ENCODE peak calls at places on chromosomes 3 and 15, in four cellular contexts. F, J, E and G are unnamed samples.

GRCh38 chr3:111315911-111316310 is 226.1 kb upstream of the CD96 start:
- DNase-seq in E (no peak), J (no peak), F (no peak), G (no peak)

GRCh38 chr3:58051196-58051595 is 43.0 kb downstream of the FLNB start:
- DNase-seq in E (no peak), J (peak; percentile 58), F (no peak), G (no peak)

GRCh38 chr3:169458323-169458722 is 205.2 kb downstream of the MECOM start:
- DNase-seq in F (no peak), E (no peak), J (no peak), G (no peak)

GRCh38 chr15:42602501-42602900 is 27.1 kb downstream of the STARD9 start:
- DNase-seq in E (peak; percentile 32), J (no peak), F (no peak), G (no peak)

GRCh38 chr3:42735021-42735420 is 32.4 kb upstream of the HHATL start:
- DNase-seq in E (no peak), J (peak; percentile 2), F (no peak), G (no peak)

GRCh38 chr3:57100046-57100695 is 39.7 kb downstream of the SPATA12 start:
- DNase-seq in F (peak; percentile 81), E (peak; percentile 57), J (peak; percentile 85), G (no peak)

GRCh38 chr3:84547971-84548970 is 410.5 kb upstream of the CADM2 start:
- DNase-seq in E (no peak), J (no peak), F (peak; percentile 48), G (peak; percentile 36)

GRCh38 chr3:107959767-107960166 is 131.1 kb downstream of the CD47 start:
- DNase-seq in E (no peak), J (no peak), F (no peak), G (no peak)

GRCh38 chr3:72683068-72683467 is 165.2 kb downstream of the SHQ1 start:
- DNase-seq in J (no peak), E (no peak), F (no peak), G (no peak)

GRCh38 chr15:43127752-43128151 is 5.6 kb upstream of the TMEM62 start:
- DNase-seq in F (no peak), E (no peak), J (no peak), G (no peak)

GRCh38 chr15:61227269-61228024 is 1.7 kb downstream of the RORA start:
- DNase-seq in E (no peak), J (peak; percentile 26), F (no peak), G (peak; percentile 25)

GRCh38 chr3:150049317-150049716 is 78.6 kb upstream of the PFN2 start:
- DNase-seq in J (no peak), E (no peak), F (no peak), G (no peak)

GRCh38 chr15:75651810-75652543 is 4.3 kb downstream of the SNX33 start:
- DNase-seq in J (no peak), F (no peak), E (no peak), G (no peak)

GRCh38 chr3:150074697-150075416 is 104.2 kb upstream of the PFN2 start:
- DNase-seq in F (no peak), E (no peak), J (no peak), G (no peak)

GRCh38 chr3:100103558-100104441 is 10.5 kb downstream of the FILIP1L start:
- DNase-seq in F (peak; percentile 80), J (no peak), E (no peak), G (peak; percentile 41)

GRCh38 chr3:50205719-50206276 is 727 bp downstream of the SLC38A3 start:
- DNase-seq in J (no peak), F (no peak), E (peak; percentile 64), G (peak; percentile 95)

GRCh38 chr3:15933439-15934144 is 135.8 kb upstream of the ANKRD28 start:
- DNase-seq in J (no peak), F (no peak), E (no peak), G (no peak)

GRCh38 chr3:128296469-128297251 is 143.4 kb downstream of the EEFSEC start:
- DNase-seq in F (no peak), J (no peak), E (no peak), G (no peak)

GRCh38 chr15:87572381-87572780 is 684.2 kb downstream of the NTRK3 start:
- DNase-seq in E (no peak), F (no peak), J (no peak), G (no peak)

DNA sequence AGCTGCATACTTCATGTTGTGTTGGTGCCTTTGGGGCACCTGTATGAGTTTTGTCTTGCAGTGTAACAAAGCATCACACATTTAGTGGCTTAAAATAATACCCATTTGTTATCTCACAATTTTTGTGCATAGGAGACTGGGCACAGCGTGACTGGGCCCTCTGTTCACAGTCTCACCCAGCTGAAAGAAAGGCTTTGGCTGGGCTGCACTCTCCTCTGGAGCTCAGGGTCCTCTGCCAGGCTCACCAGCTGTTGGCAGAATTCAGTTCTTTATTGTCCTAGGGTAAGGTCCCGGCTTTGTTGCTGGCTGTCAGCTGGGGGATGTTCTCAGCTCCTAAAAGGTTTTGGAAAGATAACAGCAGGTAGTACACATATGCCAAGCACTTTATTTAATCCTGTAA is 263.3 kb downstream of the CLSTN2 start:
- DNase-seq in E (no peak), J (no peak), F (no peak), G (no peak)
- H3K4me3 ChIP-seq in E (no peak overlapping the region), J (no peak overlapping the region), F (no peak overlapping the region), G (no peak overlapping the region)

DNA sequence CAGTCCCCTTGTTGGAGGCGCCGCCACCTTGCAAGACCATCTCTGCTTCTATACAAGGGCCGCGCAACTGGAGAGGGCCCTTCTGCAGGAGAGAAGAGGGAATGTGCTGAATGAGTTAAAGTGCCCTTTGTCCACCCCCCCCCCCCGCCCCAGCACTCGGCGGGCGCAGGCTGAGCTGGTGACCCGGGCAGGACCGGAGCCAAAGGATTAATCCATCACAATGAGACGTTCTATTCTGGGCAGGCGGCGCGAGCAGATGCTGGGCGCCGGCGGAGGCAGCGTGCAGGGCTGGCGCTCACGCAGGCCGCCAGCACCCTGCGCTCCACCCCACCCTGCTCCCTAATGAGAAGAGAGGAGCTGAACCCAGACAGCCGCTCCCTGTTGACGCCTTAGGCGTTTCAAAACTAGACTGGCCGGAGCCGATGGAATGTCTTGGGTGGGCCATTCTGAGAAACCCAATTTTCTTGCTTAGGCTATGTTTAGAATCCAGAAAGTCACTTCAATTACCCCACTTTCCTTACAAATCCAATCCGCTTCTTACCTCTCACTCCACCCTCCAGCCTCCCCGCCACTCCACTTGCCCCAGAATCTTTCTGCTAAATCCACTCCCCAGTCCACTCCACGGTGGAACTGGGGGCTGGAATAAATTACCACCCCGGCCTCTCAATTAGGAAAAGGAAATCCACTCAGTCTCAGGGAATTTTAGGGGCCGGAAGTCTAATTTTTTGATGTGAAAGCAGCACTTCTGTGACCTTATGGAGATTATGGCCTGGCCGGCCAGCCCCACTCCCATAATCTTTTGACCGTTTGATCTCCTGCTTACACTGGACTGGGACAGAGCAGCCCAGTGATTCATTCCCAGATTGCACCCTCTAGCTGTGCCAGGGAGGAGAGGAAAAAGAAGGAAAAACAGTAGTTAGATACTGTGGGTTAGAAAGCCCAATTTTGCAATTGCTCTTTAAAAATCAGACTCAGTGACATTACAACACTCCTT is 32.7 kb downstream of the GJD2 start:
- DNase-seq in E (no peak), F (no peak), J (no peak), G (peak; percentile 22)
- TF ChIP-seq CTCF in E (no peak), F (no peak), J (no peak), G (no peak)

DNA sequence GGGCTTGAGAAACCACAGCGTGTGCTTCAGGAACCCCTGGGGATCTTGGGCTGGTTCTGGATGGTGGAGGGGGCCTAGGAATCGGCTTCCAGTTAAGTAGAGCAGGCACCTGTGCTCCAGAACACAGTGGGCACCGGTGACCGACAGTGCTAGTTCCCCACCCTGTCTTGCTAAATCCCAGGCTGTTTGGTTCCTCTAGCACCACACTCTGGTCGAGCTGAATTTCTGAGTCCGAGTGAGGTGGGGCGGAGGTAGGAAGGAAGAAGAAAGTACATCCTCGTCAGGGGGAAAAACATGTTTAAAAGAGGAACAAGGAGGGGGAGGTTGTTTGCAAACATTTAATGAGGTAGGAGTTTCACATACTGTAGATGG is 29.1 kb downstream of the SLC6A6 start:
- DNase-seq in E (peak; percentile 45), F (no peak), J (no peak), G (no peak)
- H3K4me3 ChIP-seq in E (peak overlapping the region; percentile 7), F (peak overlapping the region; percentile 61), J (no peak overlapping the region), G (no peak overlapping the region)

GRCh38 chr3:189146842-189147241 is 24.9 kb upstream of the TPRG1 start:
- DNase-seq in E (no peak), J (no peak), F (no peak), G (no peak)

GRCh38 chr3:189143321-189143720 is 28.4 kb upstream of the TPRG1 start:
- DNase-seq in J (no peak), F (no peak), E (no peak), G (no peak)

GRCh38 chr3:189148090-189148507 is 23.7 kb upstream of the TPRG1 start:
- DNase-seq in J (peak; percentile 83), F (peak; percentile 69), E (peak; percentile 57), G (peak; percentile 48)

GRCh38 chr3:189142527-189142926 is 29.2 kb upstream of the TPRG1 start:
- DNase-seq in E (no peak), J (no peak), F (no peak), G (no peak)

DNA sequence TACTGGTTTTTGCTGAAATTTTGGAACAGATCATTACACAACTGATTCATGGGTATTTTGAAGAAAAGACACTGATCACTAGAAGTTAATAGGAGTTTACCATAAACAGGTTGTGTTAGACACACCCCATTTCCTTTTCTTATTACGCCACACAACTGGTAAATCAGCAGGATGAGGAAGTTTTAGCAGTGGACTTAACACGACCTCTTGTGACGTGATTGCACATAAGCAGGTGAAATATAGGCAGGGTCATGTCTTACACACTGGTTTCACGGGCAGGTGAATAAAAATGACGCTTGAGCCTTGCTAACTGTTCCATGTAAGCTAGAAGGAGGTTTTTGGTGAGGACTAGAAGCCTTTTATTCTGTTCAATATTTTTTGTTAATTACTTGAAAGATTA is 27.1 kb upstream of the TPRG1 start:
- DNase-seq in J (peak; percentile 27), F (no peak), E (no peak), G (no peak)
- TF ChIP-seq CTCF in J (no peak), F (no peak), E (no peak), G (no peak)

GRCh38 chr3:71268462-71268999 is 315.0 kb downstream of the FOXP1 start:
- DNase-seq in F (no peak), E (no peak), J (no peak), G (no peak)
- H3K4me3 ChIP-seq in F (no peak overlapping the region), E (no peak overlapping the region), J (no peak overlapping the region), G (no peak overlapping the region)